ENCODE peak calls at places on chromosomes 5 and 9, in five cellular contexts. Q is activated gamma-delta T cell treated with anti-CD3 and anti-CD28 coated beads, Interleukin-2, amount 50 U/mL, for 16 hours; W is KBM-7; F is omental fat pad; K is stimulated activated naive CD8-positive, alpha-beta T cell treated with anti-CD3 and anti-CD28 coated beads, Interleukin-15, amount 100 ng/mL, for 72 hours. A is an unnamed sample.

GRCh38 chr9:89428222-89428761 is 69.6 kb downstream of the SEMA4D start:
- DNase-seq in Q (no peak), W (no peak), F (no peak), K (no peak), A (no peak)

GRCh38 chr9:113593682-113594281 is 130.3 kb downstream of the RGS3 start:
- DNase-seq in F (peak; percentile 57), K (no peak), W (peak; percentile 94), Q (no peak), A (peak; percentile 100)

GRCh38 chr9:89386797-89387196 is 68.5 kb downstream of the SECISBP2 start:
- DNase-seq in F (no peak), Q (no peak), K (no peak), W (no peak), A (no peak)

GRCh38 chr5:174355208-174355612 is 309.7 kb downstream of the NSG2 start:
- DNase-seq in F (no peak), K (no peak), W (no peak), Q (no peak), A (no peak)

GRCh38 chr9:129037767-129038098 is 1.3 kb downstream of the MIGA2 start:
- DNase-seq in W (no peak), K (no peak), F (no peak), Q (no peak), A (no peak)

GRCh38 chr5:55737793-55738192 is at the start of gene DDX4:
- DNase-seq in F (no peak), W (no peak), Q (no peak), K (no peak), A (no peak)

GRCh38 chr5:96175090-96175489 is 213.4 kb upstream of the ELL2 start:
- DNase-seq in F (no peak), Q (no peak), K (no peak), W (peak; percentile 7), A (no peak)

GRCh38 chr5:10936486-10936885 is 175.5 kb upstream of the DAP start:
- DNase-seq in K (no peak), F (no peak), W (no peak), Q (no peak), A (no peak)

GRCh38 chr5:146799235-146800015 is 79.1 kb downstream of the PPP2R2B start:
- DNase-seq in K (no peak), Q (no peak), W (no peak), F (no peak), A (no peak)

GRCh38 chr9:83130541-83130940 is 67.6 kb upstream of the RASEF start:
- DNase-seq in F (no peak), K (no peak), Q (no peak), W (no peak), A (no peak)

GRCh38 chr5:113047234-113047633 is 70.6 kb downstream of the DCP2 start:
- DNase-seq in K (no peak), Q (no peak), W (no peak), F (no peak), A (peak; percentile 74)

GRCh38 chr9:17906204-17906840 is 327.5 kb downstream of the SH3GL2 start:
- DNase-seq in W (no peak), F (no peak), Q (no peak), K (no peak), A (peak; percentile 74)

GRCh38 chr9:95142728-95143127 is 174.8 kb downstream of the FANCC start:
- DNase-seq in W (no peak), F (no peak), K (no peak), Q (no peak), A (no peak)

GRCh38 chr9:109022909-109023308 is 9.6 kb upstream of the CTNNAL1 start:
- DNase-seq in F (no peak), Q (no peak), W (no peak), K (no peak), A (no peak)

GRCh38 chr5:173717959-173718358 is 101.5 kb upstream of the BOD1 start:
- DNase-seq in K (no peak), F (no peak), Q (no peak), W (no peak), A (no peak)

GRCh38 chr5:111229126-111229525 is 4.9 kb downstream of the CAMK4 start:
- DNase-seq in W (no peak), Q (no peak), K (no peak), F (no peak), A (no peak)

GRCh38 chr9:71245651-71246050 is 124.2 kb upstream of the TRPM3 start:
- DNase-seq in F (no peak), K (no peak), W (no peak), Q (no peak), A (no peak)

GRCh38 chr5:56938858-56939257 is 13.1 kb downstream of the MIER3 start:
- DNase-seq in W (no peak), K (no peak), F (no peak), Q (no peak), A (no peak)

GRCh38 chr9:5274770-5275169 is 29.7 kb downstream of the RLN2 start:
- DNase-seq in F (no peak), K (no peak), Q (no peak), W (no peak), A (no peak)

GRCh38 chr5:78778538-78778937 is 130.0 kb upstream of the LHFPL2 start:
- DNase-seq in K (no peak), Q (no peak), W (no peak), F (no peak), A (no peak)

GRCh38 chr9:16426716-16427115 is 443.8 kb downstream of the BNC2 start:
- DNase-seq in Q (no peak), W (no peak), K (no peak), F (no peak), A (no peak)

GRCh38 chr5:93675458-93676450 is 65.6 kb downstream of the POU5F2 start:
- DNase-seq in F (no peak), Q (no peak), W (no peak), K (no peak), A (no peak)

GRCh38 chr5:9698125-9698848 is 68.1 kb upstream of the TAS2R1 start:
- DNase-seq in K (no peak), Q (no peak), W (no peak), F (no peak), A (no peak)

GRCh38 chr5:116574682-116575634 is at the start of gene SEMA6A:
- DNase-seq in W (peak; percentile 84), F (peak; percentile 53), K (peak; percentile 81), Q (no peak), A (peak; percentile 99)

GRCh38 chr5:179793470-179794139 is at the start of gene LTC4S:
- DNase-seq in F (no peak), Q (peak; percentile 46), W (peak; percentile 92), K (peak; percentile 68), A (no peak)

A was measured in islet precursor cell.